ENCODE peak calls at places on chromosomes 16 and 17, in four cellular contexts. E is AG09319, G is Ammon's horn, T is NCI-H1105 treated with DMSO at 0.1 percent for 48 hours. Q is an unnamed sample.

GRCh38 chr16:70258065-70258464 is 6.3 kb upstream of the EXOSC6 start:
- DNase-seq in E (no peak), G (no peak), T (no peak), Q (no peak)

GRCh38 chr17:10698116-10698818 is 873 bp downstream of the ADPRM start:
- DNase-seq in E (no peak), G (no peak), T (no peak), Q (no peak)

GRCh38 chr17:71934520-71934919 is 186.3 kb upstream of the SOX9 start:
- DNase-seq in E (no peak), G (no peak), T (no peak), Q (no peak)

GRCh38 chr16:78894872-78895271 is 705.7 kb downstream of the MAF start:
- DNase-seq in E (no peak), G (no peak), T (no peak), Q (no peak)

GRCh38 chr17:74430706-74431567 is 951 bp upstream of the GPRC5C start:
- DNase-seq in E (peak), G (peak), T (peak), Q (peak)

GRCh38 chr16:56849690-56850680 is 15.0 kb upstream of the SLC12A3 start:
- DNase-seq in E (no peak), G (peak), T (no peak), Q (no peak)

GRCh38 chr16:1496464-1496863 is 3.3 kb downstream of the TELO2 start:
- DNase-seq in E (no peak), G (no peak), T (no peak), Q (no peak)

GRCh38 chr16:67396159-67396774 is 3.0 kb upstream of the TPPP3 start:
- DNase-seq in E (no peak), G (peak), T (peak), Q (peak)

GRCh38 chr16:89184685-89185061 is 13.1 kb downstream of the CDH15 start:
- DNase-seq in E (no peak), G (no peak), T (no peak), Q (no peak)

GRCh38 chr17:63995626-63996025 is 2.5 kb upstream of the PRR29 start:
- DNase-seq in E (no peak), G (no peak), T (no peak), Q (peak)

GRCh38 chr16:88633684-88634140 is 4.7 kb upstream of the IL17C start:
- DNase-seq in E (no peak), G (peak), T (no peak), Q (no peak)

GRCh38 chr17:36149296-36149820 is 27.1 kb downstream of the TBC1D3B start:
- DNase-seq in E (no peak), G (peak), T (no peak), Q (peak)

GRCh38 chr17:65763786-65764185 is 202.3 kb upstream of the AXIN2 start:
- DNase-seq in E (no peak), G (no peak), T (no peak), Q (no peak)

GRCh38 chr16:47064775-47065174 is 79.0 kb downstream of the NETO2 start:
- DNase-seq in E (no peak), G (no peak), T (no peak), Q (no peak)

GRCh38 chr17:50053654-50053960 is 2.3 kb upstream of the ITGA3 start:
- DNase-seq in E (no peak), G (no peak), T (no peak), Q (no peak)

GRCh38 chr17:82400830-82401229 is 17.3 kb upstream of the HEXD start:
- DNase-seq in E (no peak), G (peak), T (no peak), Q (no peak)

GRCh38 chr17:49516190-49516589 is 21.1 kb downstream of the NGFR start:
- DNase-seq in E (no peak), G (no peak), T (no peak), Q (no peak)

GRCh38 chr16:3095869-3096268 is 3.2 kb downstream of the ZSCAN10 start:
- DNase-seq in E (no peak), G (no peak), T (no peak), Q (no peak)

GRCh38 chr16:81740163-81740562 is 38.9 kb upstream of the PLCG2 start:
- DNase-seq in E (no peak), G (no peak), T (no peak), Q (no peak)

Q was measured in sigmoid colon.